ENCODE peak calls at places on chromosomes 5 and 9, in four cellular contexts. N is A549, U is GM12878, I is HepG2. Q is an unnamed sample.

GRCh38 chr9:4170231-4170630 is 129.6 kb downstream of the GLIS3 start:
- DNase-seq in I (no peak), N (no peak), U (no peak), Q (no peak)

GRCh38 chr5:10233011-10233410 is 16.7 kb downstream of the ATPSCKMT start:
- DNase-seq in N (no peak), I (no peak), U (no peak), Q (no peak)

GRCh38 chr5:35908814-35909213 is 29.6 kb downstream of the CAPSL start:
- DNase-seq in N (no peak), U (no peak), I (no peak), Q (peak)

GRCh38 chr5:1478333-1478732 is 33.1 kb upstream of the SLC6A3 start:
- DNase-seq in U (no peak), I (no peak), N (no peak), Q (no peak)

GRCh38 chr9:33517373-33517772 is 6.7 kb upstream of the ANKRD18B start:
- DNase-seq in U (no peak), I (peak), N (peak), Q (peak)

GRCh38 chr9:134343637-134344036 is 17.4 kb downstream of the RXRA start:
- DNase-seq in U (no peak), N (no peak), I (no peak), Q (no peak)

GRCh38 chr5:4275232-4275631 is 679.6 kb downstream of the IRX1 start:
- DNase-seq in N (no peak), U (no peak), I (no peak), Q (no peak)

GRCh38 chr5:69509212-69509611 is 16.6 kb downstream of the OCLN start:
- DNase-seq in U (no peak), I (no peak), N (no peak), Q (no peak)

GRCh38 chr9:108889649-108890067 is 27.6 kb downstream of the ACTL7A start:
- DNase-seq in N (no peak), U (no peak), I (peak), Q (no peak)

GRCh38 chr5:1312206-1312605 is 17.3 kb upstream of the TERT start:
- DNase-seq in I (no peak), U (no peak), N (no peak), Q (no peak)

GRCh38 chr5:61817472-61818326 is 485.6 kb downstream of the ZSWIM6 start:
- DNase-seq in N (peak), U (no peak), I (peak), Q (peak)

GRCh38 chr5:119515192-119515591 is 62.9 kb downstream of the HSD17B4 start:
- DNase-seq in I (no peak), N (no peak), U (no peak), Q (no peak)

GRCh38 chr5:10607666-10608442 is 44.0 kb downstream of the ANKRD33B start:
- DNase-seq in N (no peak), I (no peak), U (peak), Q (no peak)

GRCh38 chr5:35087971-35088370 is 40.2 kb upstream of the AGXT2 start:
- DNase-seq in I (no peak), U (no peak), N (no peak), Q (no peak)

GRCh38 chr9:18320046-18320445 is 153.9 kb upstream of the ADAMTSL1 start:
- DNase-seq in U (no peak), I (no peak), N (no peak), Q (no peak)

GRCh38 chr9:117772960-117773359 is 68.8 kb downstream of the TLR4 start:
- DNase-seq in U (no peak), N (no peak), I (no peak), Q (no peak)

GRCh38 chr5:957730-958485 is 50.7 kb upstream of the NKD2 start:
- DNase-seq in N (no peak), I (no peak), U (no peak), Q (peak)

GRCh38 chr9:36818965-36819870 is 214.8 kb downstream of the PAX5 start:
- DNase-seq in U (no peak), I (no peak), N (no peak), Q (peak)

GRCh38 chr5:128155793-128156192 is 72.2 kb downstream of the SLC12A2 start:
- DNase-seq in U (no peak), N (no peak), I (no peak), Q (no peak)

GRCh38 chr5:111367081-111367480 is 142.9 kb downstream of the CAMK4 start:
- DNase-seq in N (no peak), I (no peak), U (no peak), Q (no peak)

GRCh38 chr9:101791938-101792337 is 53.5 kb upstream of the GRIN3A start:
- DNase-seq in N (peak), U (no peak), I (peak), Q (peak)

GRCh38 chr9:96491079-96491879 is 41.3 kb downstream of the HABP4 start:
- DNase-seq in N (no peak), I (peak), U (no peak), Q (no peak)

GRCh38 chr5:53090229-53090628 is 19.3 kb downstream of the MOCS2 start:
- DNase-seq in N (no peak), I (no peak), U (no peak), Q (no peak)

GRCh38 chr5:102583663-102584062 is 84.9 kb upstream of the SLCO6A1 start:
- DNase-seq in N (peak), U (no peak), I (no peak), Q (peak)

GRCh38 chr9:69028754-69029153 is 6.8 kb upstream of the FXN start:
- DNase-seq in U (no peak), I (no peak), N (no peak), Q (no peak)

GRCh38 chr9:6640268-6641072 is 5.1 kb downstream of the GLDC start:
- DNase-seq in I (peak), N (no peak), U (no peak), Q (no peak)

GRCh38 chr9:88747768-88748167 is 212.8 kb downstream of the NXNL2 start:
- DNase-seq in N (peak), I (no peak), U (no peak), Q (no peak)

GRCh38 chr5:132489871-132490483 is 596 bp downstream of the IRF1 start:
- DNase-seq in I (no peak), N (peak), U (no peak), Q (peak)

GRCh38 chr5:154756871-154757646 is 1.9 kb downstream of the LARP1 start:
- DNase-seq in I (no peak), U (no peak), N (no peak), Q (peak)

GRCh38 chr9:97895695-97896332 is 26.5 kb downstream of the TRMO start:
- DNase-seq in N (peak), I (peak), U (no peak), Q (no peak)

GRCh38 chr9:95005276-95006141 is 279.0 kb downstream of the AOPEP start:
- DNase-seq in N (no peak), I (no peak), U (no peak), Q (no peak)

GRCh38 chr5:7916171-7916804 is 47.3 kb downstream of the MTRR start:
- DNase-seq in N (no peak), U (no peak), I (no peak), Q (no peak)

GRCh38 chr9:124660341-124660801 is 110.7 kb downstream of the NR6A1 start:
- DNase-seq in U (peak), I (peak), N (no peak), Q (peak)

GRCh38 chr5:43042626-43043399 is 2.7 kb upstream of the ANXA2R start:
- DNase-seq in U (peak), N (no peak), I (no peak), Q (peak)

GRCh38 chr5:141636413-141637265 is at the start of the genes HDAC3 and RELL2:
- DNase-seq in N (peak), I (peak), U (no peak), Q (peak)

GRCh38 chr9:76873056-76873792 is 32.7 kb downstream of the PRUNE2 start:
- DNase-seq in U (no peak), I (no peak), N (no peak), Q (no peak)

GRCh38 chr5:90783460-90784333 is 225.1 kb downstream of the ADGRV1 start:
- DNase-seq in U (peak), N (peak), I (peak), Q (peak)

GRCh38 chr5:54002779-54003178 is 307.6 kb downstream of the ARL15 start:
- DNase-seq in U (no peak), N (no peak), I (no peak), Q (no peak)

GRCh38 chr9:115276621-115277020 is 158.7 kb upstream of the TNC start:
- DNase-seq in I (no peak), N (no peak), U (no peak), Q (no peak)

DNA sequence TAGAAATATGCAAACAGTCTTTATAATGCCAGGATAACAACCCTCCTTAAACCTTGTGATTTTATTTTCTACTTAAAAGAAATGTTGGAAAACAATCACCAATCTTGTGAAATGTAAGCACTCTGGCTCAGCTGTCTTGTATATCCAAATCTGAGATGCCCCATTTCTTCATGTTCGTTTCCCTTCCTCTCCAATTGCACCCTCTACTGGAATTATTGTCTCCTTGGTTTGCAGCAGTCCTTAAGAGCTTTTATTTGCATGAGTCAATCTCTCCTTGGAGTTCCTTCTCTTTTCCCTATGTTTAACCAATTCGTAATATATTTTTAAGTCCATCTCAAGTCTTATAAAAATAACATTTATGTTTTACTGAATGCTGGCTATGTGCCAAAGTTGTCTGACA is 362.0 kb upstream of the CDH10 start:
- DNase-seq in N (no peak), I (no peak), U (no peak), Q (no peak)
- TF ChIP-seq PBX3 in N (no peak), I (no peak), U (no peak), Q (no peak)

DNA sequence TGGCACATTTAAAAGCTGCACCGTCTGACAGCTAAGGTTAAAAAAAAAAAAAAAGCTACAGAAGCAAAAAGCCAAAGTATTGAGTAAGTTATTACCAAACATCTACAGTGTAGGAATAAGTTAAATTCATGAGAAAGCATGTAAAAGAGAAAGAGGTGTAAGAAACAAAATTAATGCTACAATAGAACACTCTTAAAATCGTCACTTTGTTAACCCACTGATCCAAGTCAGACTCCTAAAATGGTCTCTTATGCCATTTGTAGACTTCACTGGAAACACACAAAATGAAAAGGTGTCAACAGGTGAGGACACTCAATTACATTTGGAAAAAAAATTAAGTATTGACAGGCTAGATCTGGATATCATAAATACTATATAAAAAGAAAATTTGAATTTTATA is 120.2 kb downstream of the SSBP2 start:
- DNase-seq in U (no peak), I (no peak), N (no peak), Q (no peak)
- TF ChIP-seq CTCF in U (no peak), I (no peak), N (no peak), Q (no peak)

DNA sequence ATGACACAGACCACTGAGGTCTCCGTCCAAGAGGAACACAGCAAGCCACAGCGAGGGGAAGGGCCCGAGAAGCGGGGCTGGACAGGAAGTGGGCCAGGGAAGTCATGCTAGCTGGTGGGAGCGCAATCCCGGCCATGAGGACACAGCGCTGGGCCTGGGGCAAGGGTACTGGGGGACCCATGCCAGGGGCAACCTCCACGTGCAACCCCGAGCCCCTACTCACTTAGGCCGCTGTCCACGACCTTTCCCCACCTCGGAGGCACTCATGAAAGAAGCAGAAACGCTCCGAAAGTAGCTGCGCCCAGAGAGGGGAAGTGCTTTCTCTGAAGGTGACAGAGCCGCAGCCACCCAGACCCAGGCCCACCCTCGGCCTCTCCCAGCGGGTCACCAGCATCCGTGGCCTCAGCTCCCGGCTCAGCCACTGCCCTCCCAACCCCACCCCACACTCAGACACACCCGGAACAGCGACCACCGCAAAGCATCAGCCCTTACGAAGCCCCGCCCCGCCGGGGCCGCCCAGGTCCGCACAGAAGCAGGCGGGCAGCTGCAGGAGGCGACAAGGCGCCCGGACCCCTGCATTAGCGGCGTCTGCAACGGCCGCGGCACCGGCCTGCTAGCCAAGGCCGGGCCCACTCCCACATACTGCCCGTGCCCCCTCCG is 782 bp downstream of the BICD2 start:
- DNase-seq in I (no peak), N (no peak), U (no peak), Q (peak)
- H3K27ac ChIP-seq in I (peak), N (peak), U (peak), Q (no peak)

GRCh38 chr5:113221294-113222176 is 213.3 kb downstream of the TSSK1B start:
- DNase-seq in I (no peak), N (no peak), U (no peak), Q (no peak)
- TF ChIP-seq PBX3 in I (no peak), N (no peak), U (no peak), Q (no peak)

GRCh38 chr9:132857601-132858342 is 20.3 kb downstream of the AK8 start:
- DNase-seq in U (no peak), N (no peak), I (no peak), Q (peak)
- TF ChIP-seq CTCF in U (no peak), N (no peak), I (no peak), Q (no peak)

DNA sequence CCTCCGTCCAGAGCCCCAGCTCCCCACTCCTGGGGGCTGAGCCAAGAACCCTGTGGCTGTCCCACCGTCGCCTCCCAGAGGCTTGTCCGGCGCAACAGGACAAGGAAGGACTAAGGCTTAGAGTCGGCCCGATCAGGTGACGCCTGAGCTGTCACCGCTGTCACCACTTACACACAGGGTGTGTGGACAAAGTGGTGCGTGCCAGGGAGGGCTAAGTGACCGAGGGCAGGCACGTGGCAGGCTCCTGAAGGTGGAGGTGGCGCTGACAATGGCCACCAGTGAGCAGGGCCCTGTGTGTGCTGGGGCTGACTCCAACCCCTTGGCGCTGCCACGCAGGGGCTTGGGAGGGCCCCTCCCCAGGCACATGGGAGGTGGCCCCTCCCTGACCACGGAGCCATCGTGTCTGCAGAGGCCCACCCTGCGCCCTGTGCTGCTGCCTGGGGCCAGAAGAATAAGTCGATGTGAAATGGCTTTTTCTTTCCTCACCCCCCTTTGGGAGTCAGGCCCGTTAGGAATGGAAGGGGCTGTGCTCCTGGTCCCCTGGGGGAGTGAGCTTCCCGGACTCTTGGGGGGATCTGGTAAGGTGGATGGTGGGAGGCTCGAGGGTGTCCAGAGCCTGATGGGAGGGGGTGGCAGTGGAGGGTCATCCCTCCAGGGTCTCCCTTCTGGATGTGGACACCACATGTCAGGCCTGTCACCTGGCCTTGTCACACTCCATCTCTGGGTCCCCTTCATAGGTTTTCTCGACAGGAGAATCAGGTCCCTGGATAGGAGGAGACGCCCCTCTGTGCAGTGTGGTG is 2.6 kb upstream of the GPSM1 start:
- DNase-seq in N (no peak), I (no peak), U (no peak), Q (peak)
- H3K27ac ChIP-seq in N (no peak), I (no peak), U (no peak), Q (no peak)

Q was measured in SK-N-SH.